ENCODE peak calls at places on chromosomes 3 and 15, in ten cellular contexts. E is GM12878; Z is thoracic aorta; R is Karpas-422; Q is lower lobe of right lung; J is prostate gland; W is CD8-positive, alpha-beta T cell; F is hepatocyte; L is stomach; V is CD4-positive, CD25-positive, alpha-beta regulatory T cell. O is an unnamed sample.

GRCh38 chr3:82058809-82059208 is 297.4 kb upstream of the GBE1 start:
- DNase-seq in E (no peak), Z (no peak), R (no peak), Q (no peak), J (peak; percentile 7), W (no peak), F (no peak), L (no peak), V (no peak), O (no peak)

GRCh38 chr3:160490166-160490565 is 40.6 kb upstream of the TRIM59 start:
- DNase-seq in E (no peak), Z (no peak), R (no peak), Q (no peak), J (no peak), W (no peak), F (no peak), L (no peak), V (no peak), O (no peak)

GRCh38 chr3:136950583-136950982 is 7.2 kb upstream of the IL20RB start:
- DNase-seq in E (no peak), Z (no peak), R (no peak), Q (no peak), J (no peak), W (no peak), F (no peak), L (no peak), V (no peak), O (no peak)

GRCh38 chr15:62870216-62870615 is 172.3 kb upstream of the TPM1 start:
- DNase-seq in E (no peak), Z (no peak), R (no peak), Q (no peak), J (no peak), W (no peak), F (no peak), L (no peak), V (no peak), O (no peak)

GRCh38 chr15:71444866-71445590 is 329.8 kb downstream of the THSD4 start:
- DNase-seq in E (no peak), Z (no peak), R (no peak), Q (no peak), J (no peak), W (no peak), F (no peak), L (no peak), V (no peak), O (no peak)

GRCh38 chr3:149356630-149357029 is 20.8 kb downstream of the TM4SF1 start:
- DNase-seq in E (no peak), Z (no peak), R (no peak), Q (no peak), J (no peak), W (no peak), F (no peak), L (no peak), V (no peak), O (no peak)

GRCh38 chr3:106326941-106327765 is 458.3 kb upstream of the CBLB start:
- DNase-seq in E (no peak), Z (no peak), R (no peak), Q (no peak), J (no peak), W (no peak), F (no peak), L (no peak), V (no peak), O (no peak)

GRCh38 chr15:68227806-68228142 is 1.8 kb downstream of the CLN6 start:
- DNase-seq in E (no peak), Z (no peak), R (no peak), Q (no peak), J (no peak), W (no peak), F (no peak), L (no peak), V (no peak), O (no peak)

GRCh38 chr3:140206196-140207040 is 271.4 kb downstream of the CLSTN2 start:
- DNase-seq in E (no peak), Z (no peak), R (no peak), Q (no peak), J (no peak), W (no peak), F (peak; percentile 69), L (no peak), V (no peak), O (peak; percentile 50)

GRCh38 chr3:168025076-168025475 is 70.6 kb downstream of the GOLIM4 start:
- DNase-seq in E (no peak), Z (no peak), R (no peak), Q (no peak), J (no peak), W (no peak), F (no peak), L (no peak), V (no peak), O (no peak)

GRCh38 chr3:142910280-142910679 is 21.4 kb upstream of the PCOLCE2 start:
- DNase-seq in E (no peak), Z (no peak), R (no peak), Q (no peak), J (no peak), W (no peak), F (peak; percentile 16), L (no peak), V (no peak), O (no peak)

GRCh38 chr3:165202995-165203394 is 6.8 kb upstream of the SLITRK3 start:
- DNase-seq in E (no peak), Z (no peak), R (no peak), Q (no peak), J (no peak), W (no peak), F (no peak), L (no peak), V (no peak), O (no peak)

GRCh38 chr3:133996251-133996661 is 33.5 kb downstream of the SLCO2A1 start:
- DNase-seq in E (no peak), Z (no peak), R (no peak), Q (no peak), J (no peak), W (no peak), F (no peak), L (no peak), V (no peak), O (no peak)

GRCh38 chr3:171566803-171567422 is 106.7 kb upstream of the TNIK start:
- DNase-seq in E (peak; percentile 42), Z (no peak), R (peak; percentile 79), Q (no peak), J (peak; percentile 6), W (no peak), F (peak; percentile 66), L (no peak), V (peak; percentile 65), O (no peak)

GRCh38 chr3:10740954-10741353 is 75.1 kb upstream of the SLC6A11 start:
- DNase-seq in E (no peak), Z (no peak), R (no peak), Q (no peak), J (no peak), W (no peak), F (no peak), L (no peak), V (no peak), O (no peak)

GRCh38 chr3:28286595-28286994 is 45.2 kb downstream of the CMC1 start:
- DNase-seq in E (peak; percentile 8), Z (no peak), R (peak; percentile 80), Q (no peak), J (no peak), W (no peak), F (peak; percentile 47), L (no peak), V (peak; percentile 32), O (no peak)

GRCh38 chr3:148866261-148866660 is 1.2 kb downstream of the CPA3 start:
- DNase-seq in E (no peak), Z (no peak), R (no peak), Q (no peak), J (no peak), W (no peak), F (no peak), L (no peak), V (no peak), O (no peak)

GRCh38 chr3:122024800-122025199 is 2.8 kb upstream of the ILDR1 start:
- DNase-seq in E (no peak), Z (no peak), R (no peak), Q (no peak), J (no peak), W (no peak), F (no peak), L (no peak), V (no peak), O (no peak)
- H3K4me3 ChIP-seq in E (peak overlapping the region; percentile 50), Z (no peak overlapping the region), R (no peak overlapping the region), Q (no peak overlapping the region), J (no peak overlapping the region), W (no peak overlapping the region), F (no peak overlapping the region), L (no peak overlapping the region), V (no peak overlapping the region), O (no peak overlapping the region)

GRCh38 chr3:104281713-104282112 is 1085.0 kb upstream of the ALCAM start:
- DNase-seq in E (no peak), Z (no peak), R (no peak), Q (no peak), J (no peak), W (no peak), F (no peak), L (no peak), V (no peak), O (no peak)
- H3K9me3 ChIP-seq in E (peaks cover 2% of the 10 kb centered on the region), Z (peaks cover 13% of the 10 kb centered on the region), R (peaks cover 11% of the 10 kb centered on the region), Q (peaks cover 19% of the 10 kb centered on the region), J (no peaks in the 10 kb centered on the region), W (no peaks in the 10 kb centered on the region), F (no peaks in the 10 kb centered on the region), L (peaks cover 32% of the 10 kb centered on the region), V (peaks cover 3% of the 10 kb centered on the region), O (peaks cover 10% of the 10 kb centered on the region)

GRCh38 chr3:13901935-13902584 is 22.2 kb upstream of the WNT7A start:
- DNase-seq in E (no peak), Z (no peak), R (no peak), Q (no peak), J (no peak), W (no peak), F (no peak), L (no peak), V (no peak), O (no peak)
- H3K4me3 ChIP-seq in E (no peak overlapping the region), Z (no peak overlapping the region), R (no peak overlapping the region), Q (no peak overlapping the region), J (no peak overlapping the region), W (no peak overlapping the region), F (no peak overlapping the region), L (no peak overlapping the region), V (no peak overlapping the region), O (no peak overlapping the region)

DNA sequence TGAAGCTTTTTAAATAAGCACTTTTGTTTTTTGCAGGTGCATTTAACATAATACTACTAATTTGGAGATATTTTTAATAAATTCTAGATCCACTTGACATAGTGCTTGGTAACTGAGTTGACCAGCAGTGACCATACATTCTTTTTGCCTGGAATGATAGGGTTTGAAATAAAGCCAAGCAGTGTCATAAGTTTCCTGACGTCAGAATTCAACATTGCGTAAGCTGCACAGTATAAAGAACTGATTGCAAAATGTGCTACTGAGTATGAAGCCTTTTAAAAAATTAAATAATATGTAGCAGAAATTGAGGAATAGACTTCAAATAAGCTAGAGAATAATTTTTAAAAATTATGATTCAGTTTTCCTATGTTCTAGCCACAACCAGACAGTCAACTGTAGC is 454.6 kb upstream of the ARPP21 start:
- DNase-seq in E (no peak), Z (no peak), R (no peak), Q (no peak), J (no peak), W (no peak), F (no peak), L (no peak), V (no peak), O (no peak)
- H3K9me3 ChIP-seq in E (no peaks in the 10 kb centered on the region), Z (peaks cover 4% of the 10 kb centered on the region), R (peaks cover 7% of the 10 kb centered on the region), Q (peaks cover 10% of the 10 kb centered on the region), J (no peaks in the 10 kb centered on the region), W (no peaks in the 10 kb centered on the region), F (no peaks in the 10 kb centered on the region), L (peaks cover 17% of the 10 kb centered on the region), V (no peaks in the 10 kb centered on the region), O (no peaks in the 10 kb centered on the region)

GRCh38 chr15:90539789-90540188 is 10.1 kb downstream of the CRTC3 start:
- DNase-seq in E (no peak), Z (no peak), R (no peak), Q (no peak), J (no peak), W (no peak), F (no peak), L (no peak), V (peak; percentile 63), O (no peak)
- H3K4me3 ChIP-seq in E (no peak overlapping the region), Z (no peak overlapping the region), R (no peak overlapping the region), Q (no peak overlapping the region), J (no peak overlapping the region), W (no peak overlapping the region), F (no peak overlapping the region), L (no peak overlapping the region), V (peak overlapping the region; percentile 85), O (no peak overlapping the region)